ENCODE peak calls at places on chromosomes 3 and 15, in nine cellular contexts. T is glomerular endothelial cell, X is GM13977, F is H54, G is GM23338, I is neural progenitor cell, A is right cardiac atrium, Y is A549, L is activated gamma-delta T cell treated with Interleukin-2 at 50 U/mL for 16 hours. U is an unnamed sample.

GRCh38 chr3:20074226-20075063 is 34.2 kb downstream of the KAT2B start:
- DNase-seq in G (no peak), Y (no peak), I (no peak), L (no peak), X (no peak), T (no peak), F (no peak), A (no peak), U (no peak)

GRCh38 chr15:80891006-80891405 is 98.6 kb downstream of the MESD start:
- DNase-seq in X (no peak), L (no peak), T (no peak), F (no peak), Y (no peak), I (no peak), A (no peak), G (no peak), U (no peak)

GRCh38 chr3:50211930-50212329 is 6.9 kb downstream of the SLC38A3 start:
- DNase-seq in Y (no peak), T (no peak), F (no peak), A (peak), L (no peak), X (no peak), I (no peak), G (no peak), U (no peak)

GRCh38 chr15:70023769-70024491 is 73.8 kb downstream of the TLE3 start:
- DNase-seq in L (no peak), X (no peak), T (no peak), G (no peak), F (no peak), A (peak), I (no peak), Y (no peak), U (peak)

GRCh38 chr15:56808160-56808559 is 74.9 kb upstream of the ZNF280D start:
- DNase-seq in A (no peak), T (no peak), L (no peak), Y (no peak), I (no peak), G (no peak), F (no peak), X (no peak), U (no peak)

GRCh38 chr15:45855210-45855906 is 220.5 kb downstream of the SQOR start:
- DNase-seq in X (no peak), I (no peak), A (no peak), L (no peak), G (no peak), Y (no peak), F (no peak), T (no peak), U (no peak)

GRCh38 chr15:76576526-76577279 is 240.1 kb downstream of the ISL2 start:
- DNase-seq in T (peak), I (no peak), F (no peak), G (no peak), L (no peak), X (no peak), A (peak), Y (peak), U (peak)

GRCh38 chr3:56131976-56132590 is 336.2 kb downstream of the ERC2 start:
- DNase-seq in Y (peak), A (no peak), F (peak), L (no peak), X (no peak), I (no peak), T (peak), G (peak), U (peak)

GRCh38 chr3:138407236-138407907 is 27.0 kb upstream of the ESYT3 start:
- DNase-seq in T (no peak), L (no peak), G (no peak), A (no peak), Y (no peak), F (no peak), I (no peak), X (no peak), U (no peak)

GRCh38 chr3:8853081-8853480 is 83.7 kb upstream of the OXTR start:
- DNase-seq in F (no peak), I (no peak), L (no peak), T (no peak), G (no peak), A (no peak), X (no peak), Y (no peak), U (no peak)

GRCh38 chr15:63986751-63987341 is 59.4 kb downstream of the DAPK2 start:
- DNase-seq in Y (no peak), F (no peak), L (no peak), X (peak), A (no peak), I (no peak), G (no peak), T (no peak), U (no peak)

GRCh38 chr3:17040322-17040721 is 155.6 kb downstream of the PLCL2 start:
- DNase-seq in X (no peak), Y (no peak), L (no peak), A (no peak), G (no peak), T (no peak), F (no peak), I (no peak), U (no peak)

GRCh38 chr15:57149196-57149595 is 227.1 kb upstream of the CGNL1 start:
- DNase-seq in T (no peak), L (no peak), G (no peak), A (no peak), X (no peak), Y (no peak), I (no peak), F (no peak), U (no peak)

GRCh38 chr3:31829011-31829410 is 152.1 kb downstream of the OSBPL10 start:
- DNase-seq in I (no peak), X (no peak), L (no peak), T (no peak), G (no peak), A (no peak), F (no peak), Y (no peak), U (no peak)

GRCh38 chr3:24192469-24193056 is 247.5 kb downstream of the NR1D2 start:
- DNase-seq in L (no peak), F (no peak), X (no peak), A (no peak), G (no peak), Y (no peak), T (no peak), I (no peak), U (no peak)

GRCh38 chr3:194928831-194929594 is 243.3 kb downstream of the FAM43A start:
- DNase-seq in Y (peak), F (no peak), A (peak), L (no peak), X (no peak), T (no peak), I (peak), G (peak), U (no peak)

GRCh38 chr3:25548836-25549235 is 115.9 kb downstream of the TOP2B start:
- DNase-seq in F (no peak), T (peak), X (no peak), I (no peak), L (no peak), G (no peak), A (no peak), Y (no peak), U (no peak)

GRCh38 chr15:50066202-50066601 is 52.8 kb downstream of the ATP8B4 start:
- DNase-seq in X (no peak), T (no peak), F (no peak), L (no peak), G (peak), I (no peak), Y (peak), A (no peak), U (no peak)

GRCh38 chr3:132237652-132238032 is 79.6 kb upstream of the ACP3 start:
- DNase-seq in G (no peak), X (no peak), F (no peak), T (no peak), I (no peak), Y (no peak), A (no peak), L (no peak), U (no peak)

GRCh38 chr15:56227315-56227714 is 16.4 kb downstream of the RFX7 start:
- DNase-seq in I (no peak), L (no peak), Y (no peak), G (no peak), X (no peak), F (no peak), A (no peak), T (no peak), U (no peak)

GRCh38 chr15:39918688-39919385 is 1.2 kb downstream of the GPR176 start:
- DNase-seq in T (no peak), Y (no peak), F (peak), X (no peak), L (no peak), G (no peak), I (no peak), A (no peak), U (no peak)

GRCh38 chr3:84974347-84974746 is 15.6 kb downstream of the CADM2 start:
- DNase-seq in L (no peak), A (no peak), I (no peak), X (no peak), G (no peak), F (no peak), Y (peak), T (no peak), U (no peak)

GRCh38 chr15:48422401-48422800 is 91.2 kb downstream of the DUT start:
- DNase-seq in L (no peak), X (no peak), F (no peak), A (no peak), G (no peak), T (no peak), I (no peak), Y (no peak), U (no peak)

GRCh38 chr3:140396110-140396509 is 281.8 kb upstream of the TRIM42 start:
- DNase-seq in T (no peak), G (no peak), Y (no peak), F (no peak), L (no peak), A (no peak), I (no peak), X (no peak), U (no peak)

GRCh38 chr15:53979051-53979788 is 979 bp downstream of the UNC13C start:
- DNase-seq in T (no peak), L (no peak), G (no peak), X (no peak), I (no peak), F (no peak), A (no peak), Y (no peak), U (no peak)

GRCh38 chr3:100076544-100077529 is 37.5 kb downstream of the FILIP1L start:
- DNase-seq in F (no peak), G (no peak), I (no peak), Y (no peak), A (peak), T (no peak), X (no peak), L (no peak), U (no peak)

GRCh38 chr15:85800460-85801123 is 5.9 kb upstream of the KLHL25 start:
- DNase-seq in A (no peak), I (no peak), L (no peak), F (peak), G (peak), Y (peak), X (no peak), T (no peak), U (peak)

GRCh38 chr3:29597376-29598008 is 316.6 kb downstream of the RBMS3 start:
- DNase-seq in L (no peak), X (no peak), Y (no peak), A (no peak), F (no peak), T (no peak), I (no peak), G (no peak), U (no peak)

GRCh38 chr15:46918462-46919125 is 798.7 kb upstream of the SEMA6D start:
- DNase-seq in T (no peak), G (no peak), F (peak), Y (no peak), A (peak), L (no peak), X (no peak), I (no peak), U (no peak)

GRCh38 chr15:96735621-96736020 is 405.1 kb downstream of the NR2F2 start:
- DNase-seq in A (no peak), Y (no peak), I (no peak), G (no peak), F (no peak), X (no peak), L (no peak), T (no peak), U (no peak)

GRCh38 chr15:63819645-63820044 is 14.1 kb downstream of the HERC1 start:
- DNase-seq in Y (no peak), I (no peak), L (no peak), A (no peak), X (no peak), G (no peak), F (no peak), T (no peak), U (no peak)

GRCh38 chr3:185539934-185540333 is 12.5 kb downstream of the LIPH start:
- DNase-seq in I (no peak), T (no peak), F (no peak), X (no peak), G (peak), A (no peak), L (no peak), Y (no peak), U (no peak)

GRCh38 chr3:166444336-166444735 is 607.1 kb upstream of the BCHE start:
- DNase-seq in X (no peak), F (no peak), I (no peak), T (no peak), G (no peak), Y (no peak), L (no peak), A (no peak), U (no peak)

GRCh38 chr15:47552978-47553608 is 164.2 kb upstream of the SEMA6D start:
- DNase-seq in A (no peak), G (no peak), T (no peak), X (no peak), I (no peak), Y (no peak), F (no peak), L (no peak), U (no peak)